ENCODE peak calls at places on chromosome 13, in eight cellular contexts. G, T, Q, O, C, B, W and R are unnamed samples.

GRCh38 chr13:109074853-109075252 is 445.4 kb downstream of the MYO16 start:
- DNase-seq in G (no peak), T (no peak), Q (no peak), O (no peak), C (no peak), B (no peak), W (no peak), R (no peak)

GRCh38 chr13:64684685-64685431 is 2545.3 kb downstream of the PCDH9 start:
- DNase-seq in G (peak; percentile 36), T (no peak), Q (no peak), O (no peak), C (peak; percentile 59), B (no peak), W (no peak), R (no peak)

GRCh38 chr13:23407996-23408395 is 25.5 kb downstream of the SACS start:
- DNase-seq in G (no peak), T (no peak), Q (no peak), O (no peak), C (no peak), B (no peak), W (no peak), R (no peak)

GRCh38 chr13:83372786-83373185 is 509.5 kb downstream of the SLITRK1 start:
- DNase-seq in G (peak; percentile 10), T (no peak), Q (no peak), O (no peak), C (no peak), B (no peak), W (no peak), R (no peak)

GRCh38 chr13:75132800-75133695 is 348.9 kb downstream of the TBC1D4 start:
- DNase-seq in G (no peak), T (no peak), Q (no peak), O (no peak), C (peak; percentile 37), B (no peak), W (no peak), R (no peak)

GRCh38 chr13:35164324-35164932 is 222.4 kb downstream of the NBEA start:
- DNase-seq in G (peak; percentile 27), T (peak; percentile 40), Q (peak; percentile 59), O (peak; percentile 15), C (peak; percentile 37), B (peak; percentile 20), W (peak; percentile 56), R (peak; percentile 12)

GRCh38 chr13:24148414-24149305 is 11.9 kb upstream of the SPATA13 start:
- DNase-seq in G (peak; percentile 99), T (no peak), Q (peak; percentile 94), O (peak; percentile 96), C (peak; percentile 99), B (no peak), W (no peak), R (no peak)

GRCh38 chr13:65454403-65454802 is 1775.7 kb downstream of the PCDH9 start:
- DNase-seq in G (no peak), T (no peak), Q (no peak), O (no peak), C (no peak), B (no peak), W (no peak), R (no peak)

GRCh38 chr13:24199016-24199415 is 38.5 kb downstream of the SPATA13 start:
- DNase-seq in G (no peak), T (no peak), Q (no peak), O (no peak), C (no peak), B (no peak), W (no peak), R (no peak)

GRCh38 chr13:101779147-101779546 is 326.7 kb downstream of the ITGBL1 start:
- DNase-seq in G (no peak), T (no peak), Q (no peak), O (no peak), C (no peak), B (no peak), W (no peak), R (no peak)

GRCh38 chr13:102318233-102318632 is 83.6 kb downstream of the FGF14 start:
- DNase-seq in G (no peak), T (no peak), Q (no peak), O (no peak), C (no peak), B (no peak), W (no peak), R (no peak)

GRCh38 chr13:44762946-44763345 is 186.8 kb upstream of the TSC22D1 start:
- DNase-seq in G (peak; percentile 45), T (no peak), Q (peak; percentile 21), O (no peak), C (peak; percentile 55), B (no peak), W (no peak), R (no peak)

GRCh38 chr13:44765076-44765475 is 188.9 kb upstream of the TSC22D1 start:
- DNase-seq in G (no peak), T (no peak), Q (no peak), O (no peak), C (no peak), B (peak; percentile 38), W (no peak), R (no peak)

GRCh38 chr13:44764334-44764733 is 188.2 kb upstream of the TSC22D1 start:
- DNase-seq in G (no peak), T (no peak), Q (no peak), O (no peak), C (peak; percentile 45), B (no peak), W (no peak), R (no peak)

GRCh38 chr13:44760434-44760833 is 184.3 kb upstream of the TSC22D1 start:
- DNase-seq in G (no peak), T (no peak), Q (no peak), O (no peak), C (no peak), B (no peak), W (no peak), R (no peak)

DNA sequence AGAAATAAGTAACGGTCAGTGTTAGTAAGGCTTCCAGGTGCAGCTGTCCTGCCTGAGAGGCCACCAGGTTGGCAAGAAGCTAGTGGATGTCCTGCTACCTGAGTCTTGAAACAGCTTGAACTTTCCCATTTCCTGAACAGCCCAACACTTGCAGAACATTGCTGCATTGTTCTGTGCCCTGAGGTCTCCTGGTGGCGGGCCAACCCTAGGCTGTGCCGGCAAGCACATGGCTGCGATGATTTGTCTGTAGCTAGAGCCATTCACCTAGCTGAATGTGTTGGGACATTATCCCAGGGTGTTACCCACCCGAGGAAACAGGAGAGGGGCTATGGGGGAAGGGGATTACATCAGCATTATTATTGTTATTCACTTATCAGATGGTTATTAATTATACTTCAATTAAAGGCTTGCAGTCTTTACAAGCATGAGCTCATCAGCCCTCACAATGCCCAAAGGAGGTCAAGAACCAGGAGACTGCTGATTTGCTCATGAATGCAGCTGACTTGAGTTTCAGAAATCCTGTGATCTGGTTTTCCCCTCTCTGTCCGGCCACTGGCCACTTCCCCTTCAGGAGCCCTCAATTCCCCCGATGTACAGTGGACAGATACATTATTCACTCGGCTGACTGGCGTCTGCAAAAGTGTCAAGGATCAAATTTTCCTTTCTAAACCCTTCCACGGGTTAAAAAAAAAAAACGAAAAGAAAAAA is 187.6 kb upstream of the TSC22D1 start:
- DNase-seq in G (no peak), T (no peak), Q (peak; percentile 58), O (no peak), C (peak; percentile 46), B (no peak), W (no peak), R (no peak)
- H3K4me2 ChIP-seq in G (no peak overlapping the region), T (peak overlapping the region; percentile 17), Q (no peak overlapping the region), O (no peak overlapping the region), C (no peak overlapping the region), B (no peak overlapping the region), W (no peak overlapping the region), R (no peak overlapping the region)

GRCh38 chr13:76148374-76148773 is 512.2 kb downstream of the LMO7 start:
- DNase-seq in G (no peak), T (no peak), Q (no peak), O (no peak), C (no peak), B (no peak), W (no peak), R (no peak)
- H3K4me2 ChIP-seq in G (no peak overlapping the region), T (no peak overlapping the region), Q (no peak overlapping the region), O (no peak overlapping the region), C (no peak overlapping the region), B (no peak overlapping the region), W (no peak overlapping the region), R (no peak overlapping the region)

DNA sequence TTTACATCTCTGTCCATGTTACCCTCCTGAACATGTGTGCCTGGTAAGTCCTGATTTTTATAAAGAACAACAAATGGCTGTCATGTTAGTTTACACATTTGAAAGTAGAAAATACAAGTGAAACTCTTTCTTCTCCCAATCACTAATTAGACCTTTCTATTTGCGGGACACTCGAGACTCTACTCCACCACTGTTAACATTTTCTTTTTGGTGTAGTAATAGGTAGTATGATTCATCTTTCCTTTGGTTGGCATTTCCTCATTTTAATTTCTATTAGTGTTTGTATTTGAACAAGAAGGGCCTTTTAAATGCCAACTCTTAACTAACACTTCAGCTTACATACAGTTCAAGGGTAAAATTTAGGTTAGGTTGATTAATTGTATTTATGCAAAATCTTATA is 371.1 kb downstream of the PCDH9 start:
- DNase-seq in G (peak; percentile 1), T (no peak), Q (peak; percentile 26), O (no peak), C (no peak), B (no peak), W (no peak), R (no peak)
- H3K4me2 ChIP-seq in G (no peak overlapping the region), T (no peak overlapping the region), Q (no peak overlapping the region), O (no peak overlapping the region), C (no peak overlapping the region), B (no peak overlapping the region), W (no peak overlapping the region), R (no peak overlapping the region)

GRCh38 chr13:40124648-40125045 is 469.2 kb downstream of the COG6 start:
- DNase-seq in G (no peak), T (no peak), Q (no peak), O (no peak), C (no peak), B (no peak), W (no peak), R (no peak)

GRCh38 chr13:40126301-40127085 is 471.0 kb downstream of the COG6 start:
- DNase-seq in G (no peak), T (no peak), Q (no peak), O (no peak), C (no peak), B (no peak), W (peak; percentile 97), R (no peak)

GRCh38 chr13:40125336-40125735 is 469.9 kb downstream of the COG6 start:
- DNase-seq in G (no peak), T (no peak), Q (no peak), O (no peak), C (no peak), B (no peak), W (peak; percentile 65), R (no peak)

GRCh38 chr13:40121711-40122110 is 466.2 kb downstream of the COG6 start:
- DNase-seq in G (no peak), T (no peak), Q (no peak), O (no peak), C (no peak), B (no peak), W (no peak), R (no peak)

DNA sequence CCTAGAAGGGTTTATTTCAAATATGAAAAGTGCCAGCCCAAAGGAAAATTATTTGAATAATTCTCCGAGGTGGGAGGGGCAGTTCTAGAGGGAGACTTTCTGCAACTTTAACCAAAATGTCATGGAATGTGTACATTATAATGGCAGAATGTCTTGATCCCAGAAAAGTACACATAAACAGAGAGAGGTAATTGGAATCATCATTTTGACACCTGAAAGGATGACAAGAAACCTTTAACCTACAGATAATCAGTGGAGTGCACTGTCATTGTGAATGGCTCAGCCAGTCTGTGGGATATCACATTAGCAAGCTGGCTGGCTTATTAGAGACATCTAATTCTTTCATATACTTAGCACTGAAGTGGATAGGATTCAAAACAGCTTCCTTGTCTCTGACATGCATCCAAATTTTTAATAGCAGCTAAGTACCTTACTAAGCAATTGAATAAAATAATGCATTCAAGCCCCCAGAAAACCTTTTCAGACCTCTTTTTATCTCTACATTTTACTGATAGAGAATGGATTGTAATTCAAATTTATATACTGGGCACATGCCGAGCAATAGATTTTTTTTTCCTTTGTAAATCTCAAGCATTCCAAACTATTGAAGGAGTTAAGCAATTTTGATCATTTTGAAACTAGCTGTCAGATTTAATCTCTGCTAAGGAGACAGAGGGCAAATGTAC is 468.6 kb downstream of the COG6 start:
- DNase-seq in G (no peak), T (no peak), Q (no peak), O (no peak), C (no peak), B (no peak), W (no peak), R (no peak)
- H3K4me2 ChIP-seq in G (no peak overlapping the region), T (no peak overlapping the region), Q (no peak overlapping the region), O (no peak overlapping the region), C (no peak overlapping the region), B (no peak overlapping the region), W (peak overlapping the region; percentile 69), R (no peak overlapping the region)